ENCODE peak calls at places on chromosomes 12 and 14, in eight cellular contexts. Y is IMR-90; R is left colon; K is brain pericyte; W is fibroblast of lung; D is activated naive CD4-positive, alpha-beta T cell treated with anti-CD3 and anti-CD28 coated beads, Interleukin-2, amount 50 U/mL, for 16 hours; J is nephron progenitor cell; H is M059J. C is an unnamed sample.

GRCh38 chr14:89212386-89213235 is 204.4 kb downstream of the FOXN3 start:
- DNase-seq in J (no peak), Y (no peak), D (no peak), K (no peak), H (no peak), R (no peak), W (no peak), C (no peak)

GRCh38 chr12:45302621-45303020 is 86.7 kb downstream of the ANO6 start:
- DNase-seq in W (peak; percentile 64), J (no peak), Y (peak; percentile 22), D (no peak), H (no peak), R (no peak), K (no peak), C (no peak)

GRCh38 chr12:52155048-52155868 is 36.6 kb downstream of the KRT80 start:
- DNase-seq in Y (no peak), K (no peak), H (peak; percentile 64), R (peak; percentile 44), W (peak; percentile 59), D (no peak), J (no peak), C (no peak)

GRCh38 chr14:100604709-100605108 is 17.5 kb upstream of the BEGAIN start:
- DNase-seq in Y (no peak), R (no peak), J (no peak), H (no peak), K (no peak), W (no peak), D (no peak), C (no peak)

GRCh38 chr12:4817813-4818212 is 91.9 kb upstream of the KCNA1 start:
- DNase-seq in D (no peak), R (no peak), Y (no peak), J (no peak), W (no peak), K (no peak), H (no peak), C (no peak)

GRCh38 chr12:51246254-51246853 is 7.7 kb downstream of the DAZAP2 start:
- DNase-seq in R (no peak), D (peak; percentile 14), J (no peak), W (peak; percentile 59), K (no peak), H (peak; percentile 29), Y (peak; percentile 68), C (peak; percentile 68)

GRCh38 chr14:72891666-72892102 is 2.2 kb downstream of the DPF3 start:
- DNase-seq in Y (no peak), D (no peak), R (no peak), K (no peak), H (no peak), W (no peak), J (no peak), C (no peak)

GRCh38 chr14:50047274-50047676 is 69.1 kb downstream of the VCPKMT start:
- DNase-seq in R (peak; percentile 55), D (no peak), K (no peak), W (no peak), Y (no peak), J (no peak), H (no peak), C (no peak)

GRCh38 chr12:57621497-57622292 is 10.5 kb downstream of the ARHGEF25 start:
- DNase-seq in K (no peak), J (peak; percentile 90), Y (peak; percentile 11), W (no peak), D (peak; percentile 68), R (peak; percentile 74), H (peak; percentile 27), C (no peak)

GRCh38 chr14:91366749-91367148 is 50.9 kb downstream of the CCDC88C start:
- DNase-seq in R (no peak), K (no peak), Y (no peak), W (no peak), D (no peak), H (no peak), J (no peak), C (no peak)

GRCh38 chr12:127677537-127678131 is 589.3 kb upstream of the TMEM132C start:
- DNase-seq in R (peak; percentile 68), D (peak; percentile 33), W (peak; percentile 63), K (peak; percentile 90), H (peak; percentile 70), J (peak; percentile 80), Y (peak; percentile 70), C (peak; percentile 76)

GRCh38 chr14:74988131-74988530 is 14.6 kb upstream of the EIF2B2 start:
- DNase-seq in R (no peak), Y (peak; percentile 75), H (peak; percentile 96), W (no peak), D (no peak), K (no peak), J (no peak), C (no peak)

GRCh38 chr12:51377099-51377984 is 13.9 kb downstream of the GALNT6 start:
- DNase-seq in D (no peak), Y (no peak), W (peak; percentile 39), H (no peak), K (no peak), R (no peak), J (no peak), C (no peak)

GRCh38 chr12:107225626-107226025 is 132.3 kb upstream of the CRY1 start:
- DNase-seq in W (peak; percentile 14), D (no peak), H (peak; percentile 79), J (no peak), R (no peak), K (no peak), Y (peak; percentile 42), C (peak; percentile 57)

GRCh38 chr12:27521066-27521465 is 2.9 kb upstream of the PPFIBP1 start:
- DNase-seq in W (peak; percentile 63), Y (peak; percentile 52), R (peak; percentile 9), K (no peak), H (no peak), D (no peak), J (no peak), C (no peak)

GRCh38 chr12:43282106-43282505 is 269.9 kb downstream of the ADAMTS20 start:
- DNase-seq in J (no peak), K (no peak), D (no peak), R (no peak), W (peak; percentile 75), Y (peak; percentile 65), H (peak; percentile 21), C (peak; percentile 15)

GRCh38 chr14:95979339-95980042 is 59.7 kb upstream of the C14orf132 start:
- DNase-seq in J (no peak), K (no peak), H (no peak), Y (no peak), R (no peak), D (no peak), W (no peak), C (no peak)

GRCh38 chr14:64209428-64210165 is 84.6 kb downstream of the ESR2 start:
- DNase-seq in Y (peak; percentile 71), W (peak; percentile 90), K (no peak), R (peak; percentile 34), J (no peak), H (no peak), D (no peak), C (no peak)

GRCh38 chr12:12357697-12358476 is 1.0 kb downstream of the BORCS5 start:
- DNase-seq in R (no peak), W (no peak), K (no peak), D (no peak), J (no peak), Y (peak; percentile 34), H (peak; percentile 49), C (no peak)

GRCh38 chr12:124767075-124767821 is 96.4 kb downstream of the SCARB1 start:
- DNase-seq in Y (peak; percentile 53), D (peak; percentile 81), H (peak; percentile 55), R (peak; percentile 81), W (peak; percentile 58), J (peak; percentile 92), K (no peak), C (peak; percentile 42)

GRCh38 chr14:24279301-24280186 is 8.1 kb upstream of the RABGGTA start:
- DNase-seq in R (no peak), Y (no peak), K (no peak), W (no peak), J (no peak), D (peak; percentile 61), H (peak; percentile 32), C (peak; percentile 34)

GRCh38 chr12:127991408-127991940 is 275.5 kb upstream of the TMEM132C start:
- DNase-seq in K (no peak), H (peak; percentile 56), W (no peak), D (no peak), J (no peak), R (no peak), Y (no peak), C (no peak)

GRCh38 chr12:123267991-123268843 is 3.4 kb downstream of the CDK2AP1 start:
- DNase-seq in Y (no peak), R (peak; percentile 37), D (no peak), K (no peak), W (no peak), H (no peak), J (no peak), C (no peak)

GRCh38 chr14:55274760-55275159 is 3.5 kb downstream of the FBXO34 start:
- DNase-seq in J (no peak), W (peak; percentile 42), D (no peak), Y (peak; percentile 84), K (no peak), R (no peak), H (peak; percentile 33), C (no peak)

GRCh38 chr12:125271850-125272249 is 206.6 kb downstream of the AACS start:
- DNase-seq in W (no peak), H (no peak), J (no peak), D (no peak), K (no peak), R (no peak), Y (no peak), C (no peak)

GRCh38 chr14:97376310-97376709 is 579.1 kb downstream of the VRK1 start:
- DNase-seq in H (no peak), D (no peak), J (no peak), W (no peak), Y (no peak), R (no peak), K (no peak), C (no peak)

GRCh38 chr12:2179953-2180736 is 127.4 kb downstream of the CACNA1C start:
- DNase-seq in H (peak; percentile 95), R (peak; percentile 29), W (peak; percentile 98), J (no peak), K (peak; percentile 49), D (no peak), Y (peak; percentile 98), C (peak; percentile 92)

GRCh38 chr14:99971087-99971928 is 93.9 kb upstream of the EVL start:
- DNase-seq in W (peak; percentile 77), D (peak; percentile 83), K (peak; percentile 37), R (peak; percentile 65), H (peak; percentile 67), Y (peak; percentile 80), J (peak; percentile 90), C (peak; percentile 69)

GRCh38 chr12:108788911-108789310 is 57.6 kb upstream of the CORO1C start:
- DNase-seq in J (no peak), H (no peak), Y (no peak), K (no peak), D (no peak), W (no peak), R (no peak), C (no peak)

GRCh38 chr12:113515082-113515856 is 43.6 kb upstream of the LHX5 start:
- DNase-seq in R (no peak), H (no peak), Y (no peak), W (no peak), J (no peak), K (no peak), D (no peak), C (no peak)

GRCh38 chr14:106845286-106846087 is 1319.1 kb downstream of the TMEM121 start:
- DNase-seq in J (no peak), K (no peak), H (peak; percentile 44), R (peak; percentile 90), Y (no peak), W (no peak), D (peak; percentile 63), C (peak; percentile 17)

GRCh38 chr12:26338574-26339572 is 143.5 kb downstream of the SSPN start:
- DNase-seq in W (peak; percentile 20), K (no peak), R (no peak), Y (peak; percentile 78), J (no peak), H (peak; percentile 64), D (no peak), C (no peak)

GRCh38 chr12:1044697-1045096 is 53.7 kb downstream of the ERC1 start:
- DNase-seq in H (peak; percentile 52), Y (peak; percentile 53), K (no peak), W (peak; percentile 48), R (no peak), D (no peak), J (no peak), C (no peak)

GRCh38 chr14:59360923-59361794 is 104.0 kb downstream of the GPR135 start:
- DNase-seq in D (no peak), J (no peak), Y (peak; percentile 82), W (peak; percentile 75), K (no peak), R (peak; percentile 78), H (peak; percentile 94), C (peak; percentile 90)